ENCODE peak calls at places on chromosomes 6 and 20, in nine cellular contexts. One of them, this sample, is unnamed.
A peak's percentile ranks its signal among the peaks of the same experiment; 100 is the strongest.

GRCh38 chr20:63828545-63828944 is 2.5 kb downstream of the ZBTB46 start:
- DNase-seq in neuronal stem cell: no peak
- DNase-seq in Panc1: no peak
- DNase-seq in mesendoderm: no peak
- DNase-seq in suprapubic skin: no peak
- DNase-seq in cardiac muscle cell: no peak
- DNase-seq in fibroblast of lung: no peak
- DNase-seq in heart left ventricle: no peak
- DNase-seq in naive thymus-derived CD4-positive, alpha-beta T cell: no peak
- DNase-seq in this sample: no peak

GRCh38 chr20:23161968-23162696 is 76.0 kb upstream of the CD93 start:
- DNase-seq in neuronal stem cell: no peak
- DNase-seq in Panc1: no peak
- DNase-seq in mesendoderm: no peak
- DNase-seq in suprapubic skin: peak; percentile 93
- DNase-seq in cardiac muscle cell: peak; percentile 98
- DNase-seq in fibroblast of lung: peak; percentile 95
- DNase-seq in heart left ventricle: peak; percentile 95
- DNase-seq in naive thymus-derived CD4-positive, alpha-beta T cell: no peak
- DNase-seq in this sample: peak; percentile 87

GRCh38 chr6:43740961-43741764 is 28.8 kb upstream of the VEGFA start:
- DNase-seq in neuronal stem cell: no peak
- DNase-seq in Panc1: no peak
- DNase-seq in mesendoderm: no peak
- DNase-seq in suprapubic skin: peak; percentile 70
- DNase-seq in cardiac muscle cell: no peak
- DNase-seq in fibroblast of lung: no peak
- DNase-seq in heart left ventricle: no peak
- DNase-seq in naive thymus-derived CD4-positive, alpha-beta T cell: no peak
- DNase-seq in this sample: no peak

GRCh38 chr6:108564178-108564577 is 3.5 kb downstream of the FOXO3 start:
- DNase-seq in neuronal stem cell: no peak
- DNase-seq in Panc1: peak; percentile 82
- DNase-seq in mesendoderm: no peak
- DNase-seq in suprapubic skin: no peak
- DNase-seq in cardiac muscle cell: peak; percentile 80
- DNase-seq in fibroblast of lung: peak; percentile 93
- DNase-seq in heart left ventricle: no peak
- DNase-seq in naive thymus-derived CD4-positive, alpha-beta T cell: no peak
- DNase-seq in this sample: no peak

GRCh38 chr20:10449270-10449669 is 14.2 kb downstream of the SLX4IP start:
- DNase-seq in neuronal stem cell: no peak
- DNase-seq in Panc1: no peak
- DNase-seq in mesendoderm: no peak
- DNase-seq in suprapubic skin: no peak
- DNase-seq in cardiac muscle cell: no peak
- DNase-seq in fibroblast of lung: no peak
- DNase-seq in heart left ventricle: no peak
- DNase-seq in naive thymus-derived CD4-positive, alpha-beta T cell: no peak
- DNase-seq in this sample: no peak

GRCh38 chr6:124961784-124962611 is at the start of gene RNF217:
- DNase-seq in neuronal stem cell: peak; percentile 45
- DNase-seq in Panc1: no peak
- DNase-seq in mesendoderm: peak; percentile 72
- DNase-seq in suprapubic skin: peak; percentile 84
- DNase-seq in cardiac muscle cell: peak; percentile 83
- DNase-seq in fibroblast of lung: peak; percentile 77
- DNase-seq in heart left ventricle: peak; percentile 73
- DNase-seq in naive thymus-derived CD4-positive, alpha-beta T cell: no peak
- DNase-seq in this sample: peak; percentile 87

GRCh38 chr6:170442596-170442995 is 110.5 kb downstream of the PSMB1 start:
- DNase-seq in neuronal stem cell: no peak
- DNase-seq in Panc1: no peak
- DNase-seq in mesendoderm: no peak
- DNase-seq in suprapubic skin: no peak
- DNase-seq in cardiac muscle cell: no peak
- DNase-seq in fibroblast of lung: no peak
- DNase-seq in heart left ventricle: no peak
- DNase-seq in naive thymus-derived CD4-positive, alpha-beta T cell: no peak
- DNase-seq in this sample: no peak

GRCh38 chr6:3410385-3411360 is 46.2 kb downstream of the SLC22A23 start:
- DNase-seq in neuronal stem cell: peak; percentile 73
- DNase-seq in Panc1: peak; percentile 20
- DNase-seq in mesendoderm: peak; percentile 90
- DNase-seq in suprapubic skin: no peak
- DNase-seq in cardiac muscle cell: peak; percentile 75
- DNase-seq in fibroblast of lung: peak; percentile 66
- DNase-seq in heart left ventricle: peak; percentile 46
- DNase-seq in naive thymus-derived CD4-positive, alpha-beta T cell: peak; percentile 60
- DNase-seq in this sample: no peak

GRCh38 chr6:11043961-11044711 is at the start of gene ELOVL2:
- DNase-seq in neuronal stem cell: peak; percentile 48
- DNase-seq in Panc1: no peak
- DNase-seq in mesendoderm: peak; percentile 53
- DNase-seq in suprapubic skin: no peak
- DNase-seq in cardiac muscle cell: peak; percentile 69
- DNase-seq in fibroblast of lung: peak; percentile 37
- DNase-seq in heart left ventricle: peak; percentile 44
- DNase-seq in naive thymus-derived CD4-positive, alpha-beta T cell: no peak
- DNase-seq in this sample: no peak

GRCh38 chr6:44257007-44257752 is at the start of gene SLC35B2:
- DNase-seq in neuronal stem cell: peak; percentile 78
- DNase-seq in Panc1: no peak
- DNase-seq in mesendoderm: peak; percentile 93
- DNase-seq in suprapubic skin: no peak
- DNase-seq in cardiac muscle cell: peak; percentile 83
- DNase-seq in fibroblast of lung: peak; percentile 67
- DNase-seq in heart left ventricle: peak; percentile 71
- DNase-seq in naive thymus-derived CD4-positive, alpha-beta T cell: peak; percentile 65
- DNase-seq in this sample: peak; percentile 92

GRCh38 chr20:8790442-8791074 is 278.3 kb upstream of the PLCB4 start:
- DNase-seq in neuronal stem cell: peak; percentile 29
- DNase-seq in Panc1: peak; percentile 51
- DNase-seq in mesendoderm: peak; percentile 69
- DNase-seq in suprapubic skin: no peak
- DNase-seq in cardiac muscle cell: peak; percentile 70
- DNase-seq in fibroblast of lung: peak; percentile 70
- DNase-seq in heart left ventricle: no peak
- DNase-seq in naive thymus-derived CD4-positive, alpha-beta T cell: no peak
- DNase-seq in this sample: no peak

GRCh38 chr6:129895692-129896091 is 34.6 kb upstream of the TMEM244 start:
- DNase-seq in neuronal stem cell: no peak
- DNase-seq in Panc1: no peak
- DNase-seq in mesendoderm: no peak
- DNase-seq in suprapubic skin: no peak
- DNase-seq in cardiac muscle cell: no peak
- DNase-seq in fibroblast of lung: peak; percentile 36
- DNase-seq in heart left ventricle: no peak
- DNase-seq in naive thymus-derived CD4-positive, alpha-beta T cell: no peak
- DNase-seq in this sample: no peak

GRCh38 chr6:170175644-170176620 is 114.9 kb downstream of the DLL1 start:
- DNase-seq in neuronal stem cell: no peak
- DNase-seq in Panc1: no peak
- DNase-seq in mesendoderm: no peak
- DNase-seq in suprapubic skin: peak; percentile 71
- DNase-seq in cardiac muscle cell: no peak
- DNase-seq in fibroblast of lung: no peak
- DNase-seq in heart left ventricle: no peak
- DNase-seq in naive thymus-derived CD4-positive, alpha-beta T cell: no peak
- DNase-seq in this sample: peak; percentile 79

GRCh38 chr6:44489912-44490604 is 102.6 kb downstream of the CDC5L start:
- DNase-seq in neuronal stem cell: no peak
- DNase-seq in Panc1: peak; percentile 81
- DNase-seq in mesendoderm: no peak
- DNase-seq in suprapubic skin: no peak
- DNase-seq in cardiac muscle cell: peak; percentile 98
- DNase-seq in fibroblast of lung: peak; percentile 98
- DNase-seq in heart left ventricle: no peak
- DNase-seq in naive thymus-derived CD4-positive, alpha-beta T cell: no peak
- DNase-seq in this sample: no peak

GRCh38 chr20:46035713-46036112 is 6.7 kb downstream of the SLC12A5 start:
- DNase-seq in neuronal stem cell: no peak
- DNase-seq in Panc1: no peak
- DNase-seq in mesendoderm: no peak
- DNase-seq in suprapubic skin: no peak
- DNase-seq in cardiac muscle cell: no peak
- DNase-seq in fibroblast of lung: no peak
- DNase-seq in heart left ventricle: no peak
- DNase-seq in naive thymus-derived CD4-positive, alpha-beta T cell: no peak
- DNase-seq in this sample: no peak

GRCh38 chr6:29653452-29654038 is 3.3 kb upstream of the MOG start:
- DNase-seq in neuronal stem cell: peak; percentile 63
- DNase-seq in Panc1: no peak
- DNase-seq in mesendoderm: peak; percentile 87
- DNase-seq in suprapubic skin: no peak
- DNase-seq in cardiac muscle cell: peak; percentile 86
- DNase-seq in fibroblast of lung: peak; percentile 83
- DNase-seq in heart left ventricle: no peak
- DNase-seq in naive thymus-derived CD4-positive, alpha-beta T cell: peak; percentile 62
- DNase-seq in this sample: no peak

GRCh38 chr20:13770141-13770540 is 14.6 kb downstream of the ESF1 start:
- DNase-seq in neuronal stem cell: no peak
- DNase-seq in Panc1: no peak
- DNase-seq in mesendoderm: no peak
- DNase-seq in suprapubic skin: no peak
- DNase-seq in cardiac muscle cell: no peak
- DNase-seq in fibroblast of lung: no peak
- DNase-seq in heart left ventricle: no peak
- DNase-seq in naive thymus-derived CD4-positive, alpha-beta T cell: no peak
- DNase-seq in this sample: no peak
- H3K36me3 ChIP-seq in neuronal stem cell: peaks cover 21% of the 10 kb centered on the region
- H3K36me3 ChIP-seq in Panc1: peaks cover 74% of the 10 kb centered on the region
- H3K36me3 ChIP-seq in mesendoderm: peaks cover 2% of the 10 kb centered on the region
- H3K36me3 ChIP-seq in suprapubic skin: peaks cover 74% of the 10 kb centered on the region
- H3K36me3 ChIP-seq in cardiac muscle cell: peaks cover 75% of the 10 kb centered on the region
- H3K36me3 ChIP-seq in fibroblast of lung: peaks cover 5% of the 10 kb centered on the region
- H3K36me3 ChIP-seq in heart left ventricle: no peaks in the 10 kb centered on the region
- H3K36me3 ChIP-seq in naive thymus-derived CD4-positive, alpha-beta T cell: peaks cover 15% of the 10 kb centered on the region
- H3K36me3 ChIP-seq in this sample: peaks cover 30% of the 10 kb centered on the region

GRCh38 chr20:34452281-34452982 is 63.8 kb upstream of the DYNLRB1 start:
- DNase-seq in neuronal stem cell: no peak
- DNase-seq in Panc1: no peak
- DNase-seq in mesendoderm: no peak
- DNase-seq in suprapubic skin: no peak
- DNase-seq in cardiac muscle cell: no peak
- DNase-seq in fibroblast of lung: no peak
- DNase-seq in heart left ventricle: no peak
- DNase-seq in naive thymus-derived CD4-positive, alpha-beta T cell: no peak
- DNase-seq in this sample: no peak

GRCh38 chr20:34448517-34448916 is 67.7 kb upstream of the DYNLRB1 start:
- DNase-seq in neuronal stem cell: no peak
- DNase-seq in Panc1: no peak
- DNase-seq in mesendoderm: no peak
- DNase-seq in suprapubic skin: no peak
- DNase-seq in cardiac muscle cell: no peak
- DNase-seq in fibroblast of lung: no peak
- DNase-seq in heart left ventricle: no peak
- DNase-seq in naive thymus-derived CD4-positive, alpha-beta T cell: no peak
- DNase-seq in this sample: no peak

GRCh38 chr20:34445177-34446065 is 70.8 kb upstream of the DYNLRB1 start:
- DNase-seq in neuronal stem cell: no peak
- DNase-seq in Panc1: no peak
- DNase-seq in mesendoderm: no peak
- DNase-seq in suprapubic skin: no peak
- DNase-seq in cardiac muscle cell: no peak
- DNase-seq in fibroblast of lung: no peak
- DNase-seq in heart left ventricle: no peak
- DNase-seq in naive thymus-derived CD4-positive, alpha-beta T cell: no peak
- DNase-seq in this sample: no peak

GRCh38 chr20:34449674-34450592 is 66.3 kb upstream of the DYNLRB1 start:
- DNase-seq in neuronal stem cell: no peak
- DNase-seq in Panc1: no peak
- DNase-seq in mesendoderm: no peak
- DNase-seq in suprapubic skin: no peak
- DNase-seq in cardiac muscle cell: no peak
- DNase-seq in fibroblast of lung: no peak
- DNase-seq in heart left ventricle: no peak
- DNase-seq in naive thymus-derived CD4-positive, alpha-beta T cell: no peak
- DNase-seq in this sample: no peak
- H3K36me3 ChIP-seq in neuronal stem cell: peaks cover 14% of the 10 kb centered on the region
- H3K36me3 ChIP-seq in Panc1: peaks cover 46% of the 10 kb centered on the region
- H3K36me3 ChIP-seq in mesendoderm: peaks cover 4% of the 10 kb centered on the region
- H3K36me3 ChIP-seq in suprapubic skin: peaks cover 63% of the 10 kb centered on the region
- H3K36me3 ChIP-seq in cardiac muscle cell: peaks cover 58% of the 10 kb centered on the region
- H3K36me3 ChIP-seq in fibroblast of lung: peaks cover 8% of the 10 kb centered on the region
- H3K36me3 ChIP-seq in heart left ventricle: no peaks in the 10 kb centered on the region
- H3K36me3 ChIP-seq in naive thymus-derived CD4-positive, alpha-beta T cell: peaks cover 27% of the 10 kb centered on the region
- H3K36me3 ChIP-seq in this sample: peaks cover 14% of the 10 kb centered on the region

GRCh38 chr20:47654370-47654769 is 130.9 kb downstream of the SULF2 start:
- DNase-seq in neuronal stem cell: no peak
- DNase-seq in Panc1: no peak
- DNase-seq in mesendoderm: peak; percentile 34
- DNase-seq in suprapubic skin: no peak
- DNase-seq in cardiac muscle cell: no peak
- DNase-seq in fibroblast of lung: no peak
- DNase-seq in heart left ventricle: no peak
- DNase-seq in naive thymus-derived CD4-positive, alpha-beta T cell: no peak
- DNase-seq in this sample: no peak
- H3K36me3 ChIP-seq in neuronal stem cell: peaks cover 12% of the 10 kb centered on the region
- H3K36me3 ChIP-seq in Panc1: peaks cover 11% of the 10 kb centered on the region
- H3K36me3 ChIP-seq in mesendoderm: peaks cover 3% of the 10 kb centered on the region
- H3K36me3 ChIP-seq in suprapubic skin: peaks cover 95% of the 10 kb centered on the region
- H3K36me3 ChIP-seq in cardiac muscle cell: peaks cover 38% of the 10 kb centered on the region
- H3K36me3 ChIP-seq in fibroblast of lung: peaks cover 3% of the 10 kb centered on the region
- H3K36me3 ChIP-seq in heart left ventricle: no peaks in the 10 kb centered on the region
- H3K36me3 ChIP-seq in naive thymus-derived CD4-positive, alpha-beta T cell: no peaks in the 10 kb centered on the region
- H3K36me3 ChIP-seq in this sample: peaks cover 41% of the 10 kb centered on the region

GRCh38 chr6:35023091-35023490 is 118.0 kb downstream of the TCP11 start:
- DNase-seq in neuronal stem cell: no peak
- DNase-seq in Panc1: no peak
- DNase-seq in mesendoderm: no peak
- DNase-seq in suprapubic skin: no peak
- DNase-seq in cardiac muscle cell: no peak
- DNase-seq in fibroblast of lung: no peak
- DNase-seq in heart left ventricle: no peak
- DNase-seq in naive thymus-derived CD4-positive, alpha-beta T cell: no peak
- DNase-seq in this sample: no peak

GRCh38 chr6:35025241-35026188 is 115.6 kb downstream of the TCP11 start:
- DNase-seq in neuronal stem cell: no peak
- DNase-seq in Panc1: no peak
- DNase-seq in mesendoderm: peak; percentile 48
- DNase-seq in suprapubic skin: no peak
- DNase-seq in cardiac muscle cell: no peak
- DNase-seq in fibroblast of lung: no peak
- DNase-seq in heart left ventricle: no peak
- DNase-seq in naive thymus-derived CD4-positive, alpha-beta T cell: no peak
- DNase-seq in this sample: no peak

GRCh38 chr6:35021014-35021413 is 120.1 kb downstream of the TCP11 start:
- DNase-seq in neuronal stem cell: no peak
- DNase-seq in Panc1: no peak
- DNase-seq in mesendoderm: no peak
- DNase-seq in suprapubic skin: no peak
- DNase-seq in cardiac muscle cell: no peak
- DNase-seq in fibroblast of lung: peak; percentile 9
- DNase-seq in heart left ventricle: no peak
- DNase-seq in naive thymus-derived CD4-positive, alpha-beta T cell: no peak
- DNase-seq in this sample: no peak

GRCh38 chr6:35024601-35025054 is 116.5 kb downstream of the TCP11 start:
- DNase-seq in neuronal stem cell: peak; percentile 51
- DNase-seq in Panc1: peak; percentile 8
- DNase-seq in mesendoderm: peak; percentile 83
- DNase-seq in suprapubic skin: no peak
- DNase-seq in cardiac muscle cell: peak; percentile 52
- DNase-seq in fibroblast of lung: peak; percentile 70
- DNase-seq in heart left ventricle: peak; percentile 79
- DNase-seq in naive thymus-derived CD4-positive, alpha-beta T cell: no peak
- DNase-seq in this sample: no peak

GRCh38 chr6:35023601-35024000 is 117.5 kb downstream of the TCP11 start:
- DNase-seq in neuronal stem cell: no peak
- DNase-seq in Panc1: no peak
- DNase-seq in mesendoderm: no peak
- DNase-seq in suprapubic skin: no peak
- DNase-seq in cardiac muscle cell: no peak
- DNase-seq in fibroblast of lung: no peak
- DNase-seq in heart left ventricle: no peak
- DNase-seq in naive thymus-derived CD4-positive, alpha-beta T cell: no peak
- DNase-seq in this sample: no peak
- H3K36me3 ChIP-seq in neuronal stem cell: peaks cover 2% of the 10 kb centered on the region
- H3K36me3 ChIP-seq in Panc1: no peaks in the 10 kb centered on the region
- H3K36me3 ChIP-seq in mesendoderm: no peaks in the 10 kb centered on the region
- H3K36me3 ChIP-seq in suprapubic skin: peaks cover 9% of the 10 kb centered on the region
- H3K36me3 ChIP-seq in cardiac muscle cell: no peaks in the 10 kb centered on the region
- H3K36me3 ChIP-seq in fibroblast of lung: no peaks in the 10 kb centered on the region
- H3K36me3 ChIP-seq in heart left ventricle: no peaks in the 10 kb centered on the region
- H3K36me3 ChIP-seq in naive thymus-derived CD4-positive, alpha-beta T cell: no peaks in the 10 kb centered on the region
- H3K36me3 ChIP-seq in this sample: no peaks in the 10 kb centered on the region